ENCODE peak calls at places on chromosome 2, in six cellular contexts. A is choroid plexus epithelial cell; K is GOT3; J is retinal pigment epithelial cell; R is activated T-helper 2 cell treated with anti-CD3 and anti-CD28 coated beads, Interferon-gamma antibody, Interleukin-2, Interleukin-4, amounts not matched to agents 10 μg/mL and 5 μg/mL and 100 μg/mL, durations not matched to agents 14 hours and 24 hours and 36 hours; E is neural progenitor cell. T is an unnamed sample.

GRCh38 chr2:182245963-182246362 is 180.9 kb downstream of the PDE1A start:
- DNase-seq in A (no peak), K (no peak), J (no peak), R (no peak), E (no peak), T (no peak)

GRCh38 chr2:215712850-215713230 is 277.0 kb upstream of the FN1 start:
- DNase-seq in A (peak; percentile 51), K (no peak), J (no peak), R (no peak), E (no peak), T (no peak)

GRCh38 chr2:29012211-29012681 is 31.1 kb downstream of the TOGARAM2 start:
- DNase-seq in A (peak; percentile 73), K (no peak), J (no peak), R (no peak), E (no peak), T (no peak)

GRCh38 chr2:48496867-48497266 is 33.1 kb upstream of the STON1 start:
- DNase-seq in A (peak; percentile 86), K (no peak), J (no peak), R (no peak), E (no peak), T (peak; percentile 78)

GRCh38 chr2:232573042-232573441 is 22.6 kb downstream of the EIF4E2 start:
- DNase-seq in A (no peak), K (no peak), J (no peak), R (no peak), E (no peak), T (no peak)

GRCh38 chr2:96336873-96337272 is 1.3 kb downstream of the NCAPH start:
- DNase-seq in A (no peak), K (no peak), J (no peak), R (no peak), E (no peak), T (no peak)

GRCh38 chr2:128732976-128733431 is 414.3 kb upstream of the HS6ST1 start:
- DNase-seq in A (peak; percentile 99), K (no peak), J (no peak), R (no peak), E (no peak), T (peak; percentile 57)

GRCh38 chr2:196083601-196084000 is 15.0 kb upstream of the DNAH7 start:
- DNase-seq in A (no peak), K (no peak), J (no peak), R (no peak), E (no peak), T (no peak)

GRCh38 chr2:219644801-219645480 is 17.5 kb downstream of the SLC4A3 start:
- DNase-seq in A (no peak), K (no peak), J (no peak), R (no peak), E (no peak), T (no peak)

GRCh38 chr2:14401838-14402237 is 230.7 kb upstream of the LRATD1 start:
- DNase-seq in A (no peak), K (no peak), J (no peak), R (no peak), E (peak; percentile 35), T (no peak)

GRCh38 chr2:45776160-45776955 is 124.9 kb downstream of the PRKCE start:
- DNase-seq in A (no peak), K (no peak), J (no peak), R (no peak), E (no peak), T (no peak)

GRCh38 chr2:40332096-40332826 is 119.6 kb downstream of the SLC8A1 start:
- DNase-seq in A (peak; percentile 76), K (no peak), J (peak; percentile 100), R (no peak), E (no peak), T (no peak)

GRCh38 chr2:119126650-119127049 is 31.9 kb downstream of the C1QL2 start:
- DNase-seq in A (peak; percentile 7), K (no peak), J (no peak), R (no peak), E (peak; percentile 74), T (no peak)

GRCh38 chr2:181813963-181814565 is 77.5 kb upstream of the ITPRID2 start:
- DNase-seq in A (peak; percentile 89), K (no peak), J (no peak), R (no peak), E (no peak), T (no peak)

GRCh38 chr2:49490710-49491109 is 336.4 kb upstream of the FSHR start:
- DNase-seq in A (no peak), K (no peak), J (no peak), R (no peak), E (peak; percentile 71), T (no peak)

GRCh38 chr2:54595999-54596903 is 127.2 kb upstream of the EML6 start:
- DNase-seq in A (no peak), K (no peak), J (no peak), R (no peak), E (no peak), T (no peak)

GRCh38 chr2:180519276-180519675 is 461.1 kb upstream of the UBE2E3 start:
- DNase-seq in A (peak; percentile 62), K (no peak), J (no peak), R (no peak), E (no peak), T (no peak)

GRCh38 chr2:166519391-166519962 is 25.4 kb upstream of the SCN7A start:
- DNase-seq in A (no peak), K (no peak), J (no peak), R (no peak), E (peak; percentile 11), T (no peak)

GRCh38 chr2:46850742-46851141 is 64.9 kb downstream of the MCFD2 start:
- DNase-seq in A (peak; percentile 88), K (no peak), J (peak; percentile 90), R (no peak), E (no peak), T (no peak)

GRCh38 chr2:102442967-102443828 is 20.2 kb downstream of the IL18RAP start:
- DNase-seq in A (peak; percentile 76), K (no peak), J (no peak), R (peak; percentile 21), E (peak; percentile 40), T (no peak)

GRCh38 chr2:190965580-190966222 is 48.3 kb downstream of the STAT1 start:
- DNase-seq in A (no peak), K (no peak), J (no peak), R (no peak), E (no peak), T (no peak)